ENCODE peak calls at places on chromosomes 11 and 22, in four cellular contexts. X is A549, V is WTC11, J is K562. S is an unnamed sample.

GRCh38 chr11:64146036-64146943 is 19.6 kb downstream of the MACROD1 start:
- DNase-seq in X (peak; percentile 65), V (peak; percentile 85), J (peak; percentile 86), S (peak; percentile 54)

GRCh38 chr22:38781033-38781432 is 12.9 kb downstream of the DNAL4 start:
- DNase-seq in J (no peak), X (no peak), V (no peak), S (no peak)

GRCh38 chr11:9600651-9601040 is 27.2 kb downstream of the WEE1 start:
- DNase-seq in X (no peak), V (no peak), J (no peak), S (no peak)

GRCh38 chr11:85914425-85914824 is 59.2 kb downstream of the CCDC83 start:
- DNase-seq in X (no peak), J (no peak), V (no peak), S (no peak)

GRCh38 chr11:107704432-107704831 is 7.4 kb downstream of the SLN start:
- DNase-seq in X (peak; percentile 65), J (no peak), V (no peak), S (no peak)

GRCh38 chr11:44913502-44913901 is 37.2 kb downstream of the TP53I11 start:
- DNase-seq in V (no peak), J (no peak), X (no peak), S (no peak)

GRCh38 chr11:110968348-110969062 is 256.3 kb upstream of the ARHGAP20 start:
- DNase-seq in V (no peak), X (no peak), J (no peak), S (no peak)

GRCh38 chr11:113649311-113649710 is 56.8 kb downstream of the TMPRSS5 start:
- DNase-seq in J (no peak), V (no peak), X (no peak), S (no peak)

GRCh38 chr11:1064167-1064566 is 10.5 kb upstream of the MUC2 start:
- DNase-seq in X (no peak), V (no peak), J (no peak), S (no peak)

GRCh38 chr11:121890377-121890776 is 225.6 kb downstream of the BLID start:
- DNase-seq in V (no peak), X (no peak), J (no peak), S (no peak)

GRCh38 chr22:32475428-32476010 is 908 bp downstream of the FBXO7 start:
- DNase-seq in V (no peak), J (peak; percentile 47), X (peak; percentile 33), S (no peak)

GRCh38 chr11:71489311-71490043 is 36.5 kb downstream of the NADSYN1 start:
- DNase-seq in J (no peak), V (no peak), X (peak; percentile 23), S (no peak)

GRCh38 chr11:1573077-1573846 is 1.2 kb upstream of the DUSP8 start:
- DNase-seq in V (no peak), X (peak; percentile 53), J (no peak), S (no peak)

GRCh38 chr11:119339581-119340334 is 925 bp downstream of the C1QTNF5 start:
- DNase-seq in J (peak; percentile 85), V (peak; percentile 85), X (no peak), S (peak; percentile 28)

GRCh38 chr11:121134758-121135312 is 33.8 kb downstream of the TECTA start:
- DNase-seq in X (no peak), J (no peak), V (no peak), S (no peak)

GRCh38 chr11:89249196-89249595 is 71.5 kb downstream of the TYR start:
- DNase-seq in X (no peak), J (no peak), V (no peak), S (no peak)

GRCh38 chr11:12118940-12119339 is 8.6 kb downstream of the MICAL2 start:
- DNase-seq in V (no peak), X (no peak), J (no peak), S (no peak)

GRCh38 chr11:69367211-69367964 is 73.4 kb downstream of the MYEOV start:
- DNase-seq in X (no peak), V (no peak), J (no peak), S (no peak)

GRCh38 chr22:43889366-43890253 is 2.2 kb downstream of the PNPLA5 start:
- DNase-seq in V (no peak), J (peak; percentile 13), X (peak; percentile 44), S (no peak)

GRCh38 chr11:126384449-126385070 is 29.1 kb downstream of the ST3GAL4 start:
- DNase-seq in J (no peak), V (no peak), X (no peak), S (no peak)

GRCh38 chr11:95387319-95387718 is 156.3 kb upstream of the SESN3 start:
- DNase-seq in X (no peak), V (no peak), J (no peak), S (no peak)

GRCh38 chr11:112999518-112999917 is 38.3 kb downstream of the NCAM1 start:
- DNase-seq in J (no peak), V (no peak), X (no peak), S (no peak)

GRCh38 chr11:28938091-28938490 is 829.9 kb downstream of the METTL15 start:
- DNase-seq in X (no peak), V (no peak), J (no peak), S (no peak)

GRCh38 chr11:135022430-135022829 is 610.4 kb upstream of the B3GAT1 start:
- DNase-seq in V (no peak), X (no peak), J (no peak), S (no peak)

GRCh38 chr11:70423523-70424505 is 25.5 kb downstream of the CTTN start:
- DNase-seq in J (peak; percentile 82), X (peak; percentile 20), V (no peak), S (peak; percentile 50)
- TF ChIP-seq HMGXB4 in J (no peak), X (no peak), V (no peak), S (no peak)

DNA sequence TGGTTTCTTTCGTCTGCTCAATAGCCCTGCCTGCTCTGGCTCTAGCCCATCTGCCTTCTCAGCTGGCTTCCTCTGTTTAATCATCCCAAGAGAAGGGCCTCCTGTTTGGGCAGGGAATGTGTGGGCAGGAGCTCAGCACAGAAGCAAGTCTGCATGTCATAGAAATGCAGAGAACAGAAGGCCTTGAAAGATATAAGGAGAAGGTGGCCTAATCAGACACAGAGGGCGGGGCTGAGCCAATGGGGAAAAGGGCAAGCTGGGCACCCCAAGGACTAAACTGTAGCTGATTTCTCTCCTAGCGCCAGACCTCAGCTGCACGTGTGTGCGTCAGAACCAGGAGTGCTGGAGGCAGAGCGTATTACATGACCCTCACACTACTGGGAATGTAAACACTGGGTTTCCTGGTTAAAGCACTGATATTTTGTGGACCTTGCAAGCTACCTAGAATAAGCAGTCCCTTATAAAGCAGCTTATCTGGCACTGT is 7.6 kb upstream of the CCKBR start:
- DNase-seq in J (peak; percentile 53), X (no peak), V (no peak), S (no peak)
- TF ChIP-seq HMGXB4 in J (no peak), X (no peak), V (no peak), S (no peak)

DNA sequence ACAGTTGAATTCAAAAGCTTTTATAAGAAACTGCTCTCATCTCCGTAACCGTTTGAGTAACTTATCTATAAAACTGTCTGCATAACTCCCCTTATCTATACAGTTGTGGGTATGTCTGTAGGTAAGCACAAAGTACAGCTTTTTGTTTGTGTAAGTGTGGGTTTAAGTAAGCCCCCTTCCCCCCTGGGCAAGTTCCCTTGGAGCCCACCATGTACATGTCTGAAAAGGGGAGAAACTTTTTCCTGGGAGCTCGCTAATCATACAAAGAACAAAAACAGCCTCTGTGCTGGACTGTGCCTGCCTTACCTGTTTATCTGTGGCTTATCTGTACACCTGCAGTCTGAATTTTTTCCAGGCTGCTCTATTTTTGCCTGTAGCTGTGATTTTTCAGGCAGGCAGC is 36.3 kb upstream of the TMEM45B start:
- DNase-seq in J (no peak), V (no peak), X (no peak), S (peak; percentile 60)
- TF ChIP-seq HMGXB4 in J (no peak), V (no peak), X (no peak), S (no peak)

DNA sequence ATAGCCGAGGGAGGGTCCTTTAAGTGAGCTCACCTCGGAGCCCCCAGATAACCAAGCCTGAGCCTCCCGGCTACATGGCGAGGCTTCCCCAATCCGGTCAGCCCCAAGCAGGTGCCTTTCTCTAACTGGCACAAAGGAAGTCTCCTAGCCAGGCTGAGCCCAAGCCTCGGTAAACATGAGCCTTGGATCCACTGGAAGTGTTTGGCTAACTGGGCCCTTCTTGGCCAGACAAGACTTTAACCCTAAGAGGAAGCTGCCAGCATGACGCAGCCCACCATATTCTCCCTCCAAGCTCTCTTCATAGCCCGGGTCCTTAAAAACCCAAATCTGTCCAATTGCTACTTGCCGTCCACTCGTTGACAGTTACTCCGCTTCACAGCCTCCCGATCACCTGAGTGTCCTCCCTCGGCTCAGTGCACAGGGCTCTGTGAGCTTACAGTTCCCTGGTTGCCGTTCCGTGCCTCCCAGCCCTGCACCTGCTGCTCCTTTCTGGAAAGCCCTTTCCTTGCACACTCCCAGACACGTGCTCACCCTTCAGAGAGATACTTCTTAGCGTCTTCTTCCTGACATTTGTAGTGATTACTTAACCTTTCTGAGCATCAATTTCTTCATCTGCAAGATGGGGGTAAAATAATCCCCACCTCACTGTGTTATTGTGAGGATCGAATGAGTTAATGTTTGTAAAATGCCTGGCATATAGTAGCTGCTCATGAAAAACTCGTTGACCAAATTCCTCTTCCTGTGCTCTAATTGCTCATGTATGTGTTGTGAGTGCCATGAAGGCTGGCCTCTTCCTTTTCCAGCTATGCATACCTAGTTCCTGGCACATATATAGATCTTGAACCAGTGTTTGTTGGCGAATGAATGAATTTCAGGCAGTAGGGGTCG is 25.6 kb downstream of the TXN2 start:
- DNase-seq in V (no peak), J (no peak), X (no peak), S (no peak)
- TF ChIP-seq HMGXB4 in V (no peak), J (no peak), X (no peak), S (no peak)

GRCh38 chr11:78783301-78783700 is 208.6 kb upstream of the NARS2 start:
- DNase-seq in J (no peak), V (no peak), X (no peak), S (no peak)

GRCh38 chr11:78782725-78783124 is 208.1 kb upstream of the NARS2 start:
- DNase-seq in V (no peak), X (no peak), J (no peak), S (no peak)

GRCh38 chr11:78786086-78786485 is 211.4 kb upstream of the NARS2 start:
- DNase-seq in X (no peak), V (no peak), J (no peak), S (no peak)

GRCh38 chr11:78783846-78784245 is 209.2 kb upstream of the NARS2 start:
- DNase-seq in X (no peak), J (no peak), V (no peak), S (no peak)

GRCh38 chr11:78784321-78785061 is 209.8 kb upstream of the NARS2 start:
- DNase-seq in J (no peak), V (no peak), X (no peak), S (no peak)
- TF ChIP-seq HMGXB4 in J (no peak), V (no peak), X (no peak), S (no peak)

GRCh38 chr11:36312593-36312990 is 16.5 kb downstream of the PRR5L start:
- DNase-seq in V (no peak), J (no peak), X (peak; percentile 42), S (no peak)
- TF ChIP-seq HMGXB4 in V (no peak), J (no peak), X (no peak), S (no peak)

DNA sequence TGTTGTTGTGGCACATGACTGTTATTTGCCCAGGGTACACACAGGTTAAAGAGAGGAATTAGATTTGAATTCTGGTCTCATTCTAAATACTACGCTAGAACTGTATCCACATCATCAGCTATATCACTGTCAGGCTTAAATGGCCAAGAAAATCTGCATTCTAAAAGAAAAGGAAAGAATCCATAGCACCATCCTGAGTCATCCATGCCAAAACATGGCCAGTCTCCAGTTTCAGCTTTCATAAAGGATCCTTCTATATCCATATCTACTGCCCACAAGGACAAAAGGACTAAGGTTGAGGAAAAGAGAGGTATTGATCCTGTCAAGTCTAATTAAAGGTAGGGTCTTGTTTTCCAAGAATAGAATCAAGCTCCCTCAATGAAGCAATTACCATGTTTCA is 73.6 kb upstream of the GDPD4 start:
- DNase-seq in X (no peak), V (no peak), J (no peak), S (no peak)
- TF ChIP-seq HMGXB4 in X (no peak), V (no peak), J (no peak), S (no peak)

GRCh38 chr22:30079952-30080533 is at the start of gene HORMAD2:
- DNase-seq in V (peak; percentile 96), X (no peak), J (no peak), S (no peak)
- TF ChIP-seq HMGXB4 in V (peak; percentile 23), X (no peak), J (no peak), S (no peak)